ENCODE peak calls at places on chromosomes 3 and 15, in eight cellular contexts. W is sigmoid colon, A is mammary epithelial cell, Y is GM13977, U is dorsolateral prefrontal cortex, S is psoas muscle, J is cardiac fibroblast, T is fibroblast of pulmonary artery. Q is an unnamed sample.

GRCh38 chr15:85676332-85676731 is 118.4 kb downstream of the KLHL25 start:
- DNase-seq in U (no peak), W (no peak), S (no peak), Y (no peak), A (peak; percentile 61), T (no peak), J (no peak), Q (no peak)

GRCh38 chr3:106428565-106428994 is 559.8 kb upstream of the CBLB start:
- DNase-seq in J (peak; percentile 97), A (peak; percentile 95), T (peak; percentile 98), Y (no peak), U (no peak), W (peak; percentile 82), S (peak; percentile 17), Q (no peak)

GRCh38 chr3:136952292-136952691 is 5.5 kb upstream of the IL20RB start:
- DNase-seq in J (peak; percentile 29), T (no peak), U (no peak), A (peak; percentile 72), W (no peak), Y (no peak), S (no peak), Q (no peak)

GRCh38 chr3:166837535-166837934 is 542.6 kb downstream of the ZBBX start:
- DNase-seq in T (no peak), S (no peak), A (peak; percentile 1), Y (peak; percentile 41), U (no peak), J (no peak), W (no peak), Q (no peak)

GRCh38 chr3:10286596-10287295 is 6.0 kb downstream of the GHRL start:
- DNase-seq in Y (peak; percentile 56), J (peak; percentile 54), U (peak; percentile 67), S (no peak), T (peak; percentile 83), W (no peak), A (peak; percentile 39), Q (no peak)

GRCh38 chr3:53884623-53885022 is 2.7 kb upstream of the ACTR8 start:
- DNase-seq in A (no peak), W (no peak), J (no peak), S (no peak), T (no peak), Y (no peak), U (no peak), Q (no peak)

GRCh38 chr3:28586325-28586724 is 237.7 kb upstream of the AZI2 start:
- DNase-seq in Y (no peak), S (no peak), U (no peak), T (no peak), A (peak; percentile 71), W (no peak), J (no peak), Q (no peak)

GRCh38 chr3:24270744-24271143 is 223.9 kb downstream of the THRB start:
- DNase-seq in Y (no peak), A (no peak), T (no peak), U (no peak), S (no peak), W (no peak), J (no peak), Q (no peak)

GRCh38 chr3:140927711-140928110 is 13.9 kb upstream of the SLC25A36 start:
- DNase-seq in J (no peak), S (no peak), U (no peak), T (no peak), A (no peak), W (no peak), Y (no peak), Q (no peak)

GRCh38 chr3:32403663-32404062 is 12.0 kb downstream of the CMTM7 start:
- DNase-seq in W (no peak), U (no peak), J (no peak), Y (no peak), A (peak; percentile 72), T (no peak), S (no peak), Q (no peak)

GRCh38 chr15:51846463-51847230 is 17.2 kb downstream of the TMOD3 start:
- DNase-seq in W (no peak), T (peak; percentile 93), J (peak; percentile 91), Y (no peak), A (peak; percentile 81), S (no peak), U (no peak), Q (no peak)

GRCh38 chr15:69604050-69604378 is 151.4 kb downstream of the RPLP1 start:
- DNase-seq in J (no peak), U (no peak), W (no peak), S (no peak), A (peak; percentile 21), Y (no peak), T (no peak), Q (no peak)

GRCh38 chr3:127358641-127359040 is 70.8 kb upstream of the PRR20G start:
- DNase-seq in J (no peak), W (no peak), T (no peak), A (no peak), Y (no peak), S (no peak), U (no peak), Q (no peak)

GRCh38 chr15:56794150-56794922 is 61.0 kb upstream of the ZNF280D start:
- DNase-seq in Y (no peak), S (no peak), A (no peak), U (no peak), T (peak; percentile 65), W (no peak), J (peak; percentile 73), Q (no peak)

GRCh38 chr3:22795917-22796316 is 407.2 kb upstream of the UBE2E2 start:
- DNase-seq in A (no peak), J (no peak), S (no peak), T (no peak), Y (no peak), U (no peak), W (no peak), Q (no peak)

GRCh38 chr3:87088984-87089841 is 98.3 kb upstream of the VGLL3 start:
- DNase-seq in A (peak; percentile 56), T (peak; percentile 84), U (peak; percentile 7), S (peak; percentile 63), J (peak; percentile 91), Y (peak; percentile 17), W (peak; percentile 89), Q (no peak)

DNA sequence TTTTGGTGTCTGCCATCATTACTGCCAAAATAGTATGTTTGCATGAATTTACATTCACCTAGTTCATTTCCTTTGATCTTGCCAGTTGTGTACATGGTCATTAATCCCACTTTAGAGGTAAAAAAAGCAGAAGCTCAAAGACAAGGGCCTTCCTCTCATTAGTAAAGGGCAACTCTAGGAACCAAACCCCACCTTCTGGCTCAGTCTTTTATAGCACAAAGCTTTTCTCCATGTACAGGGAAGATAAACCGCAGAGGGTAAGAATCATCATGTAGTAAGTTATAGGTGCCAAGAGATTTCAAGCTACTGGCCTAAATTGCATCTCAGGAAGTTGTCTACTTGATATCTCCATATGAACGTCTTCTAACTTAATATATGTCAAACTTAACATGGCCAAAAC is 19.3 kb upstream of the SPG21 start:
- DNase-seq in A (peak; percentile 21), S (no peak), Y (no peak), T (no peak), J (peak; percentile 29), W (no peak), U (no peak), Q (no peak)
- TF ChIP-seq CTCF in A (no peak), S (no peak), Y (peak; percentile 33), T (peak; percentile 22), J (no peak), W (no peak), U (no peak), Q (no peak)

DNA sequence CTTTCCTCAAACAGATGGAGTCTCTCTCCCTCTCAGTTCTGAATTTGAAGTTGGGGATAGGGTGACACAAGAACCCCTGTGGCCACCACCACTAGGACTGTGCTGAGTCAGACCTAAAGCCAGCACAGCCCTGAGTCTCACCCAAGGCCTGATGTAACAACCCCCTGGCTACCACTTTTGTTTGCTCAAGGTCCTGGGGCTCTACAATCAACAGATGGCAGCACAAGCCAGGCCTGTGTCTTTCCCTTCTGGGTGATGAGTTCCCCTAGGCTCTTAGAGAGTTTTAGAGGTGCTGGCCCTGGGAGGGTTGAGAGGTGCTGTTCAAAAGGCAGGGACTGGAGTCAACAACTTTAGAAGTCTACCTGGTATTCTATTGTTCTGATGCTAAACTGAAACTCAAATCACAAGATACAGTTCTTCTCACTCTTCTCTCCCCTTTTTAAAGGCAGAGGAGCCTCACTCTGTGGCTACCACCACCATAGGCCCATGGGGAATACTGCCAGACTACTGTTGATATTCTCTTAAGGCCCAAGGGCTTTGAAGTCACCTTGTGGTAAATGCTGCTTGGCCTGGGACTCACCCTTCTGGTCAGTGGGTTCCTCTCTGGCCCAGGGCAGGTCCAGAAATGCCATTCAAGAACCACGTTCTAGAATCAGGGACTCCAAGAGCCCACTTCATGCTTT is 6.5 kb downstream of the OR5K4 start:
- DNase-seq in J (peak; percentile 1), A (peak; percentile 65), W (no peak), Y (no peak), T (no peak), U (no peak), S (no peak), Q (no peak)
- TF ChIP-seq CTCF in J (no peak), A (peak; percentile 22), W (no peak), Y (no peak), T (no peak), U (no peak), S (no peak), Q (no peak)

GRCh38 chr3:102741694-102742093 is 306.9 kb downstream of the ZPLD1 start:
- DNase-seq in S (no peak), W (no peak), U (no peak), A (no peak), J (no peak), T (no peak), Y (no peak), Q (no peak)

GRCh38 chr3:102748646-102749045 is 313.8 kb downstream of the ZPLD1 start:
- DNase-seq in W (no peak), S (no peak), A (no peak), J (no peak), U (no peak), Y (no peak), T (no peak), Q (no peak)

GRCh38 chr3:102750322-102750721 is 315.5 kb downstream of the ZPLD1 start:
- DNase-seq in W (no peak), T (no peak), A (no peak), J (no peak), Y (no peak), S (no peak), U (no peak), Q (no peak)

GRCh38 chr3:102747611-102748010 is 312.8 kb downstream of the ZPLD1 start:
- DNase-seq in T (no peak), W (no peak), J (no peak), S (no peak), A (no peak), Y (no peak), U (no peak), Q (no peak)

GRCh38 chr3:102745881-102746280 is 311.1 kb downstream of the ZPLD1 start:
- DNase-seq in Y (no peak), W (no peak), T (peak; percentile 5), U (no peak), J (no peak), S (no peak), A (no peak), Q (no peak)
- TF ChIP-seq CTCF in Y (no peak), W (peak; percentile 8), T (no peak), U (no peak), J (no peak), S (no peak), A (no peak), Q (no peak)

DNA sequence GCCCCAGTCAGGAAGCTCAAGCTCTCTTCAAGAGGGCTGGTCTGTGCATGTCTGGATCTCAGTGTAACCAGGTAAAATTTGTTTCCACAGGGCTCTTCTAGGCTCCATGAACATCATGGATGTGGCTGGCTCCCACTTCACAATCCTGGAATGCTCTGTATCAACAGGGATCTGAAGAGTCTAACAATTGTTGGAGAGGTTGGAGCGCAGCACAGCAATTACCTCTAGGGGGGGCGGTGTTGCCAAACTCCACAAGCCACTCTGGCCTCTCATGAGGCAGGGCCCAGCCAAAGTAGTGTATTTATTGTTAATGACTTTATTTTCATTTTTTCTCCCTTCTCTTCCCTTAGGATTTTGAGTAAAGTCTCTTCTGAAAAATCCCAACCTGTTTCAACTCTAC is 6.1 kb upstream of the EIF2B5 start:
- DNase-seq in Y (no peak), T (peak; percentile 59), W (no peak), J (peak; percentile 61), S (no peak), U (no peak), A (peak; percentile 32), Q (no peak)
- TF ChIP-seq CTCF in Y (peak; percentile 45), T (peak; percentile 51), W (no peak), J (peak; percentile 47), S (peak; percentile 14), U (no peak), A (no peak), Q (no peak)

Q was measured in omental fat pad.